ENCODE peak calls at places on chromosomes 7 and 10, in four cellular contexts. One of them, this sample, is unnamed.

GRCh38 chr10:61900829-61901783 is at the start of gene ARID5B:
- DNase-seq in CD8-positive, alpha-beta T cell: peak
- DNase-seq in progenitor cell of endocrine pancreas: no peak
- DNase-seq in GM13977: peak
- DNase-seq in this sample: peak

GRCh38 chr10:17758200-17758599 is 6.2 kb downstream of the TMEM236 start:
- DNase-seq in CD8-positive, alpha-beta T cell: no peak
- DNase-seq in progenitor cell of endocrine pancreas: no peak
- DNase-seq in GM13977: no peak
- DNase-seq in this sample: no peak

GRCh38 chr10:69449841-69450240 is 1.4 kb upstream of the TSPAN15 start:
- DNase-seq in CD8-positive, alpha-beta T cell: peak
- DNase-seq in progenitor cell of endocrine pancreas: no peak
- DNase-seq in GM13977: peak
- DNase-seq in this sample: peak

GRCh38 chr7:20317413-20317812 is 13.3 kb upstream of the ITGB8 start:
- DNase-seq in CD8-positive, alpha-beta T cell: no peak
- DNase-seq in progenitor cell of endocrine pancreas: no peak
- DNase-seq in GM13977: no peak
- DNase-seq in this sample: no peak

GRCh38 chr7:55464422-55464821 is 99.3 kb downstream of the LANCL2 start:
- DNase-seq in CD8-positive, alpha-beta T cell: no peak
- DNase-seq in progenitor cell of endocrine pancreas: no peak
- DNase-seq in GM13977: no peak
- DNase-seq in this sample: no peak

GRCh38 chr10:44390585-44391072 is 5.7 kb upstream of the CXCL12 start:
- DNase-seq in CD8-positive, alpha-beta T cell: no peak
- DNase-seq in progenitor cell of endocrine pancreas: no peak
- DNase-seq in GM13977: no peak
- DNase-seq in this sample: no peak

GRCh38 chr10:74754397-74754796 is 72.0 kb upstream of the KAT6B start:
- DNase-seq in CD8-positive, alpha-beta T cell: no peak
- DNase-seq in progenitor cell of endocrine pancreas: no peak
- DNase-seq in GM13977: no peak
- DNase-seq in this sample: no peak

GRCh38 chr10:25725917-25726716 is 207.9 kb upstream of the MYO3A start:
- DNase-seq in CD8-positive, alpha-beta T cell: peak
- DNase-seq in progenitor cell of endocrine pancreas: no peak
- DNase-seq in GM13977: peak
- DNase-seq in this sample: peak

GRCh38 chr10:10270071-10270470 is 747.6 kb upstream of the CELF2 start:
- DNase-seq in CD8-positive, alpha-beta T cell: no peak
- DNase-seq in progenitor cell of endocrine pancreas: no peak
- DNase-seq in GM13977: no peak
- DNase-seq in this sample: no peak

DNA sequence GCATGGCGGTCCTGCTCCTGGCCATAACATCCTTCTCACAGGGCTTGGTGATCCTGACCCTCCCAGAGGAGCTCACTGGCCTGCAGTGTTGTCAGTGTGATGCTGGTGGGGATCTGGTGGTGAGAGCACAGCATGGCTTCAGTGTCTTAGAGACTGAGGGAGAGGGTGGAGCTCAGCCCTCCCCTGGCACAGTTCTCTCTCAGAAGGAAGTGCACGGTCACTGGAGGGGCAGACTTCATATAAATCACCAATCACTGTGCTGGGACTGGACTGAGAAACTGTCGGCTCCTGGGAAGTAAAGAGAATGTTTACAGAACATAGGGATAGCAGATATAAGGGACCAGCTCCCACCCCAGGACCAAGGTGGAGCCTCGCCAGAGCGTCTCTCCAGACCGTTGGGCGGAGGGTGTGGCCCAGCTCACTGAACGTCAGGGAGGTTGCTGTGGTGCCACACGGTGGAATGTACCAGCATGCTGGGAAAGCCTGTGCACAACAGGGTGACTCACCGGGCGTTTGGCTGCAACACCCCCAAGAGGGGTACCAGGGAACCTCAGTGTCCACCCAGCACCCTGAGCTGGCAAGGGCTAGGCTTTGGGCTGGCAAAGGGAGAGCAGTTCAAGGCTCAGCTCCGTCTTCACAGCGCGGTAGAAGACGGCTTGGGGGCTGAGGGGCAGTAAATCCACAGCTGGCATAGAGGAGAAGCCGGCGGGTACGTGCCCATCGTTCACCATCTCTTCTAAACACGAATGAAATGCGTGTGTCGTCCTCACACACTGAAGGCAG is 8.8 kb upstream of the GET4 start:
- DNase-seq in CD8-positive, alpha-beta T cell: no peak
- DNase-seq in progenitor cell of endocrine pancreas: no peak
- DNase-seq in GM13977: no peak
- DNase-seq in this sample: no peak
- TF ChIP-seq CTCF in CD8-positive, alpha-beta T cell: no peak
- TF ChIP-seq CTCF in progenitor cell of endocrine pancreas: no peak
- TF ChIP-seq CTCF in GM13977: no peak
- TF ChIP-seq CTCF in this sample: no peak

GRCh38 chr7:108875139-108875538 is 305.5 kb downstream of the DNAJB9 start:
- DNase-seq in CD8-positive, alpha-beta T cell: no peak
- DNase-seq in progenitor cell of endocrine pancreas: no peak
- DNase-seq in GM13977: no peak
- DNase-seq in this sample: no peak
- TF ChIP-seq CTCF in CD8-positive, alpha-beta T cell: no peak
- TF ChIP-seq CTCF in progenitor cell of endocrine pancreas: peak
- TF ChIP-seq CTCF in GM13977: peak
- TF ChIP-seq CTCF in this sample: no peak

GRCh38 chr10:120999868-121000267 is 148.7 kb downstream of the WDR11 start:
- DNase-seq in CD8-positive, alpha-beta T cell: no peak
- DNase-seq in progenitor cell of endocrine pancreas: no peak
- DNase-seq in GM13977: no peak
- DNase-seq in this sample: no peak
- TF ChIP-seq CTCF in CD8-positive, alpha-beta T cell: no peak
- TF ChIP-seq CTCF in progenitor cell of endocrine pancreas: peak
- TF ChIP-seq CTCF in GM13977: no peak
- TF ChIP-seq CTCF in this sample: no peak

GRCh38 chr10:12350167-12350872 is 973 bp downstream of the CAMK1D start:
- DNase-seq in CD8-positive, alpha-beta T cell: peak
- DNase-seq in progenitor cell of endocrine pancreas: peak
- DNase-seq in GM13977: peak
- DNase-seq in this sample: peak
- TF ChIP-seq CTCF in CD8-positive, alpha-beta T cell: no peak
- TF ChIP-seq CTCF in progenitor cell of endocrine pancreas: peak
- TF ChIP-seq CTCF in GM13977: no peak
- TF ChIP-seq CTCF in this sample: no peak

GRCh38 chr10:66180651-66181318 is 745.1 kb upstream of the LRRTM3 start:
- DNase-seq in CD8-positive, alpha-beta T cell: no peak
- DNase-seq in progenitor cell of endocrine pancreas: no peak
- DNase-seq in GM13977: peak
- DNase-seq in this sample: peak
- TF ChIP-seq CTCF in CD8-positive, alpha-beta T cell: peak
- TF ChIP-seq CTCF in progenitor cell of endocrine pancreas: peak
- TF ChIP-seq CTCF in GM13977: peak
- TF ChIP-seq CTCF in this sample: peak

GRCh38 chr7:123979876-123980275 is 53.0 kb downstream of the TMEM229A start:
- DNase-seq in CD8-positive, alpha-beta T cell: no peak
- DNase-seq in progenitor cell of endocrine pancreas: no peak
- DNase-seq in GM13977: no peak
- DNase-seq in this sample: no peak

GRCh38 chr7:123974326-123974908 is 49.4 kb downstream of the SPAM1 start:
- DNase-seq in CD8-positive, alpha-beta T cell: no peak
- DNase-seq in progenitor cell of endocrine pancreas: no peak
- DNase-seq in GM13977: no peak
- DNase-seq in this sample: no peak

GRCh38 chr7:123972045-123972444 is 47.0 kb downstream of the SPAM1 start:
- DNase-seq in CD8-positive, alpha-beta T cell: no peak
- DNase-seq in progenitor cell of endocrine pancreas: no peak
- DNase-seq in GM13977: no peak
- DNase-seq in this sample: no peak

GRCh38 chr7:123975049-123975448 is 50.0 kb downstream of the SPAM1 start:
- DNase-seq in CD8-positive, alpha-beta T cell: no peak
- DNase-seq in progenitor cell of endocrine pancreas: no peak
- DNase-seq in GM13977: no peak
- DNase-seq in this sample: no peak

GRCh38 chr7:123977081-123977480 is 52.0 kb downstream of the SPAM1 start:
- DNase-seq in CD8-positive, alpha-beta T cell: no peak
- DNase-seq in progenitor cell of endocrine pancreas: no peak
- DNase-seq in GM13977: no peak
- DNase-seq in this sample: no peak
- TF ChIP-seq CTCF in CD8-positive, alpha-beta T cell: no peak
- TF ChIP-seq CTCF in progenitor cell of endocrine pancreas: no peak
- TF ChIP-seq CTCF in GM13977: no peak
- TF ChIP-seq CTCF in this sample: no peak

GRCh38 chr10:86334515-86335085 is 32.0 kb downstream of the GRID1 start:
- DNase-seq in CD8-positive, alpha-beta T cell: no peak
- DNase-seq in progenitor cell of endocrine pancreas: no peak
- DNase-seq in GM13977: no peak
- DNase-seq in this sample: no peak
- TF ChIP-seq CTCF in CD8-positive, alpha-beta T cell: no peak
- TF ChIP-seq CTCF in progenitor cell of endocrine pancreas: peak
- TF ChIP-seq CTCF in GM13977: no peak
- TF ChIP-seq CTCF in this sample: no peak

GRCh38 chr7:151889406-151890354 is 12.8 kb upstream of the PRKAG2 start:
- DNase-seq in CD8-positive, alpha-beta T cell: no peak
- DNase-seq in progenitor cell of endocrine pancreas: no peak
- DNase-seq in GM13977: no peak
- DNase-seq in this sample: no peak

GRCh38 chr7:151890355-151891004 is 13.6 kb upstream of the PRKAG2 start:
- DNase-seq in CD8-positive, alpha-beta T cell: no peak
- DNase-seq in progenitor cell of endocrine pancreas: no peak
- DNase-seq in GM13977: no peak
- DNase-seq in this sample: no peak

GRCh38 chr7:151888716-151889115 is 11.8 kb upstream of the PRKAG2 start:
- DNase-seq in CD8-positive, alpha-beta T cell: no peak
- DNase-seq in progenitor cell of endocrine pancreas: no peak
- DNase-seq in GM13977: no peak
- DNase-seq in this sample: no peak

GRCh38 chr7:151886783-151887182 is 9.9 kb upstream of the PRKAG2 start:
- DNase-seq in CD8-positive, alpha-beta T cell: no peak
- DNase-seq in progenitor cell of endocrine pancreas: no peak
- DNase-seq in GM13977: no peak
- DNase-seq in this sample: no peak

DNA sequence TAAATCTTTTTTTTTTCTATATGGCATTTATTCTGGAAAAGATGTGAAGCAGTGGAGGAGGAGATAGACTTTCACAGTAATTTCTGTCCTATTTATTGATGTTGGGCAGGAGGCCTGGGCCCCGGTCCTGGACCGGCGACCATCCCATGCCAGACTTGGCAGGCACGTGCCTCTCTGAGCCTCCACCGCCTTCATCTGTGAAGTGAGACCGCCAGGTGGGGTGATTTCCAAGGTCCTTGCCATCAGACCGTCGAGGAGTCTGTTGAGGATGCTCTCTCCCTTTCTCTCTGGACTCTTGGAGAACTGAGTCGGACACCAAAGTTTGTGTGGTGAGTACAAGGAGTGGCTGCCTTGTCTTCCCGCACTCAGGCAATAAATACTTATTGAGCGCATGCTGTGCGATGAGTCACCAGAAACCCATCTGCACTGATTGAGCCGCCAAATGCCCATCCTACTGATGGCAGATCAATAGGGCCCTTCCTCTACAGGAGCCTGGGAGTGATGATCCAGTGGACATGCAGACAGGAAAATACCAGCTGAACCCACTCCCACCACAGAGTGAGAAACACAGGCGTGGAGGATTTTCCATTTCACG is 11.3 kb upstream of the PRKAG2 start:
- DNase-seq in CD8-positive, alpha-beta T cell: no peak
- DNase-seq in progenitor cell of endocrine pancreas: no peak
- DNase-seq in GM13977: no peak
- DNase-seq in this sample: no peak
- TF ChIP-seq CTCF in CD8-positive, alpha-beta T cell: no peak
- TF ChIP-seq CTCF in progenitor cell of endocrine pancreas: no peak
- TF ChIP-seq CTCF in GM13977: no peak
- TF ChIP-seq CTCF in this sample: no peak

GRCh38 chr7:2558620-2559282 is at the start of gene IQCE:
- DNase-seq in CD8-positive, alpha-beta T cell: peak
- DNase-seq in progenitor cell of endocrine pancreas: peak
- DNase-seq in GM13977: peak
- DNase-seq in this sample: peak
- TF ChIP-seq CTCF in CD8-positive, alpha-beta T cell: no peak
- TF ChIP-seq CTCF in progenitor cell of endocrine pancreas: no peak
- TF ChIP-seq CTCF in GM13977: no peak
- TF ChIP-seq CTCF in this sample: no peak

DNA sequence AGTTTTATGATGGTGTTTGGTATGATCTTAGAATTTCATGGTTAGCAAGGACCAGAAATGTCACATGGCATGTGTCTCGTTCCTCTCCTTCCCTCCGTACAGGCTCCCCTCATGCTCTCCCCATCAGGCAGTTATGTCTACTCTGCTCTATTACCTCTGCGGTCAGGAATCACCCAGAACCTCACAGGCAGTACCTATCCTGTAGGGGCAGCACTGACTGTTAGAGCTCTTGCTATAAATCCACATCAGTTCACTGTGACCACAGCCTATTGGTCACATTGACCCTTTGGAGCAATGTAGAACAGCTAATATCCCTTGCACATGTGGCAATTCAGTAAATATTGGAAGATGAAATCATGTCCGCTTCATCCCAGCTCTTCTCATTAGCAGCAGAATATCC is 151.8 kb downstream of the WNT2 start:
- DNase-seq in CD8-positive, alpha-beta T cell: no peak
- DNase-seq in progenitor cell of endocrine pancreas: no peak
- DNase-seq in GM13977: no peak
- DNase-seq in this sample: no peak
- TF ChIP-seq CTCF in CD8-positive, alpha-beta T cell: no peak
- TF ChIP-seq CTCF in progenitor cell of endocrine pancreas: peak
- TF ChIP-seq CTCF in GM13977: no peak
- TF ChIP-seq CTCF in this sample: no peak

This sample was measured in endothelial cell.